ENCODE peak calls at places on chromosomes 2 and 18, in nine cellular contexts. Y is SK-N-SH, C is K562, G is A549, E is sigmoid colon, A is HepG2, V is stomach, I is tibial nerve, B is ovary. F is an unnamed sample.
A peak's percentile ranks its signal among the peaks of the same experiment; 100 is the strongest.

GRCh38 chr18:8389391-8390340 is 219.6 kb upstream of the RAB12 start:
- DNase-seq in Y (peak; percentile 72), C (peak; percentile 72), G (peak; percentile 44), E (peak; percentile 76), A (peak; percentile 59), V (peak; percentile 78), I (peak; percentile 72), B (peak; percentile 80), F (no peak)

GRCh38 chr2:149561309-149561926 is 26.2 kb downstream of the MMADHC start:
- DNase-seq in Y (peak; percentile 23), C (peak; percentile 45), G (no peak), E (no peak), A (peak; percentile 35), V (no peak), I (peak; percentile 76), B (no peak), F (no peak)

GRCh38 chr2:123380536-123380935 is 644.6 kb upstream of the CNTNAP5 start:
- DNase-seq in Y (no peak), C (no peak), G (no peak), E (no peak), A (no peak), V (no peak), I (no peak), B (no peak), F (no peak)

GRCh38 chr2:164386226-164386625 is 235.1 kb downstream of the GRB14 start:
- DNase-seq in Y (no peak), C (no peak), G (no peak), E (no peak), A (no peak), V (no peak), I (no peak), B (no peak), F (no peak)

GRCh38 chr2:36461039-36461681 is 105.6 kb downstream of the CRIM1 start:
- DNase-seq in Y (no peak), C (no peak), G (peak; percentile 28), E (no peak), A (peak; percentile 46), V (no peak), I (no peak), B (no peak), F (no peak)

GRCh38 chr2:85584354-85584856 is at the start of gene VAMP5:
- DNase-seq in Y (peak; percentile 85), C (no peak), G (no peak), E (peak; percentile 75), A (peak; percentile 79), V (peak; percentile 53), I (no peak), B (peak; percentile 70), F (no peak)

GRCh38 chr2:150495993-150496627 is 8.6 kb upstream of the RND3 start:
- DNase-seq in Y (no peak), C (no peak), G (no peak), E (no peak), A (no peak), V (no peak), I (no peak), B (no peak), F (no peak)

GRCh38 chr2:101930019-101930418 is 61.7 kb upstream of the IL1R2 start:
- DNase-seq in Y (no peak), C (no peak), G (no peak), E (no peak), A (no peak), V (no peak), I (no peak), B (no peak), F (no peak)

GRCh38 chr18:76943542-76944339 is 121.4 kb downstream of the ZNF236 start:
- DNase-seq in Y (no peak), C (no peak), G (no peak), E (peak; percentile 90), A (no peak), V (peak; percentile 58), I (no peak), B (no peak), F (no peak)

GRCh38 chr2:86037141-86037794 is 68.4 kb downstream of the POLR1A start:
- DNase-seq in Y (no peak), C (no peak), G (no peak), E (peak; percentile 91), A (no peak), V (peak; percentile 49), I (peak; percentile 82), B (peak; percentile 89), F (peak; percentile 80)

GRCh38 chr2:231680992-231681852 is 27.1 kb upstream of the PTMA start:
- DNase-seq in Y (peak; percentile 99), C (peak; percentile 91), G (peak; percentile 78), E (peak; percentile 95), A (peak; percentile 87), V (peak; percentile 84), I (peak; percentile 66), B (peak; percentile 95), F (no peak)

GRCh38 chr2:174166261-174166660 is 82.1 kb downstream of the OLA1 start:
- DNase-seq in Y (no peak), C (no peak), G (no peak), E (no peak), A (no peak), V (no peak), I (no peak), B (no peak), F (no peak)

GRCh38 chr2:209666296-209666695 is 105.3 kb upstream of the UNC80 start:
- DNase-seq in Y (no peak), C (no peak), G (no peak), E (no peak), A (no peak), V (no peak), I (no peak), B (no peak), F (no peak)

GRCh38 chr2:230694241-230694640 is 18.4 kb upstream of the CAB39 start:
- DNase-seq in Y (no peak), C (no peak), G (no peak), E (no peak), A (no peak), V (peak; percentile 29), I (no peak), B (no peak), F (no peak)

GRCh38 chr2:112644155-112644932 is 1.4 kb upstream of the SLC20A1 start:
- DNase-seq in Y (no peak), C (no peak), G (no peak), E (no peak), A (peak; percentile 92), V (no peak), I (no peak), B (no peak), F (no peak)

GRCh38 chr2:169755083-169755870 is 21.6 kb downstream of the KLHL23 start:
- DNase-seq in Y (peak; percentile 41), C (no peak), G (no peak), E (no peak), A (no peak), V (no peak), I (no peak), B (no peak), F (no peak)

GRCh38 chr2:121387591-121388325 is 102.8 kb upstream of the TFCP2L1 start:
- DNase-seq in Y (no peak), C (no peak), G (no peak), E (no peak), A (no peak), V (no peak), I (no peak), B (no peak), F (no peak)

GRCh38 chr2:10519067-10519740 is 71.1 kb upstream of the ODC1 start:
- DNase-seq in Y (no peak), C (no peak), G (no peak), E (peak; percentile 46), A (no peak), V (no peak), I (no peak), B (no peak), F (no peak)

DNA sequence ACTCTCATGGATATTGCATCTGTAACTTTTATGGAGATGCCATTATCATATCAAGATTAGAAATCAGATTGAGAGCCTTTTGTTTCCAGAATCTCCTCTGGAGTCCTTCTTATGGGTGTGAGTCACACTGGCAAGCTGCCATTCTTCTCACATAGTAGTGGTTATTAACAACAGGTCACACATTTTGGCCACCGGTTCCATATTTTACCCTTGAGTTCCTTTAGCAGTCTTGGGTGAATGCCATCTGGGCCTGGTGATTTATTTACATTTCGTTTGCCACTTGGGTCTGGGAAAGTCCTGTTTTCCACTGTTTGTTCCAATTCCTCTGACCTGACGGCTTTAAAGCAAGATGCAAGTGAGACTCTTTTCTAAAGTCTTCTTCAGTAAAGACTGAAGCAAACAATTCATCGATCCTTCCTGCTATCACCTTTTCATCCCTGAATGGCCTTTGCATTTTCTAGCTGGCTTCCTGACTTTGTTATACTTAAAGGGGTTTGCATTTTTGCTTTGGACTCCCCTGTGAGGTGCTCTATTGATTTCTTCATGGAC is 80.5 kb upstream of the CAVIN2 start:
- DNase-seq in Y (no peak), C (peak; percentile 7), G (peak; percentile 41), E (peak; percentile 84), A (no peak), V (peak; percentile 77), I (peak; percentile 75), B (no peak), F (no peak)
- TF ChIP-seq EP300 in Y (no peak), C (no peak), G (no peak), E (no peak), A (no peak), V (no peak), I (no peak), B (no peak), F (no peak)

GRCh38 chr18:58758606-58759005 is 87.3 kb downstream of the MALT1 start:
- DNase-seq in Y (no peak), C (no peak), G (no peak), E (no peak), A (no peak), V (no peak), I (no peak), B (no peak), F (no peak)
- TF ChIP-seq EP300 in Y (no peak), C (no peak), G (no peak), E (no peak), A (no peak), V (no peak), I (no peak), B (no peak), F (no peak)

DNA sequence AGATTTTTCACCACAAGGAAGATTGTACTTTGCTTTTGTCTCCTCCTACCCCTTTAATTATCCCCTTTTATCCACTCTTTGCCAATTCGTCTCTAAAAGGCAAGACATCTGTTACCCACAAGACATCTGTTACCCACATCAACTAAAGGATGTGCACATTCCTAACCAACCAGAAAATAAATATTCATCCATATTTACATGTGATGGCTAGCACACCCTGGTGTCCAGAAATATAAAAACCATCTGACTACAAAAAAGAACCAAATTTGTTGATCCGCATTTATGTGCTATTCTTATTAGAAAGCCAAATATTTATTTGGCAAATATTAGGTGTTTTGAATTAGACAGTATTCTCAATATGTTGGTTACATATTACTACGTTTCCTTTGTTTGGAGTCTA is 35.7 kb downstream of the ACVR1C start:
- DNase-seq in Y (peak; percentile 23), C (no peak), G (no peak), E (no peak), A (peak; percentile 4), V (no peak), I (no peak), B (no peak), F (no peak)
- TF ChIP-seq EP300 in Y (no peak), C (no peak), G (no peak), E (no peak), A (no peak), V (no peak), I (no peak), B (no peak), F (no peak)

DNA sequence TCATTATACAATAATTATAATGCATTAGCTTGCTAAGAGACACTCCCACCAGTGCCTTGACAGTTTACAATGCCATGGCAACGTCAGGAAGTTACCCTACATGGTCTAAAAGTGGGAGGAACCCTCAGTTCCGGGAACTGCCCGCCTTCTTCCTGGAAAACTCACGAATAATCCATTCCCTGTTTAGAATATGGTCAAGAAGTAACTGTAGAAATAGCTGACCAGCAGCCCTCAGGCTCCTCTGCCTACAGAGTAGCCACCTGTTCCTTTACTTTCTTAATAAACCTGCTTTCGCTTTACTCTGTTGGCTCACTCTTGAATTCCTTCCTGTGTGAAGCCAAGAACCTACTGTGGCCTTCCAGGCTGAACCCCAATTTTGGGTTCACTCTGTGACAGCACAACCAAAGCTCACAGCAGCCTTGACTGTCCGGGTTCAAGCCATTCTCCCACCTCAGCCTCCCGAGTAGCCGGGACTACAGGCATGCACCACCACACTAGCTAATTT is 20.0 kb upstream of the PTPN2 start:
- DNase-seq in Y (no peak), C (peak; percentile 50), G (no peak), E (no peak), A (no peak), V (no peak), I (no peak), B (peak; percentile 54), F (no peak)
- TF ChIP-seq EP300 in Y (no peak), C (peak; percentile 77), G (no peak), E (no peak), A (no peak), V (no peak), I (no peak), B (no peak), F (no peak)

F was measured in suprapubic skin.